ENCODE peak calls at places on chromosomes 2 and 18, in eight cellular contexts. U, I, X, O, P, B, T and S are unnamed samples.
A peak's percentile ranks its signal among the peaks of the same experiment; 100 is the strongest.

GRCh38 chr2:128076461-128077106 is 14.4 kb upstream of the UGGT1 start:
- DNase-seq in U (no peak), I (no peak), X (no peak), O (no peak), P (no peak), B (no peak), T (no peak), S (no peak)

GRCh38 chr2:28381225-28382180 is 11.2 kb upstream of the FOSL2 start:
- DNase-seq in U (no peak), I (no peak), X (no peak), O (no peak), P (peak; percentile 74), B (no peak), T (no peak), S (no peak)

GRCh38 chr2:108268001-108268400 is 20.7 kb upstream of the SULT1C2 start:
- DNase-seq in U (no peak), I (no peak), X (no peak), O (no peak), P (no peak), B (no peak), T (peak; percentile 13), S (no peak)

GRCh38 chr2:186486651-186487647 is 889 bp downstream of the ZC3H15 start:
- DNase-seq in U (no peak), I (peak; percentile 27), X (no peak), O (no peak), P (no peak), B (no peak), T (no peak), S (no peak)

GRCh38 chr2:170166735-170167134 is 11.2 kb upstream of the MYO3B start:
- DNase-seq in U (no peak), I (no peak), X (no peak), O (no peak), P (no peak), B (no peak), T (no peak), S (no peak)

GRCh38 chr2:3754280-3754679 is 50.9 kb downstream of the DCDC2C start:
- DNase-seq in U (no peak), I (peak; percentile 8), X (no peak), O (no peak), P (no peak), B (no peak), T (no peak), S (no peak)

GRCh38 chr2:52897511-52898085 is 870.0 kb upstream of the CHAC2 start:
- DNase-seq in U (no peak), I (no peak), X (no peak), O (no peak), P (no peak), B (no peak), T (no peak), S (no peak)

GRCh38 chr2:134231296-134231964 is 22.4 kb upstream of the MGAT5 start:
- DNase-seq in U (no peak), I (no peak), X (no peak), O (no peak), P (no peak), B (no peak), T (no peak), S (no peak)

GRCh38 chr2:235535423-235536130 is 41.7 kb downstream of the AGAP1 start:
- DNase-seq in U (no peak), I (no peak), X (no peak), O (peak; percentile 45), P (no peak), B (no peak), T (no peak), S (no peak)

GRCh38 chr18:58862851-58863538 is 1.7 kb upstream of the ZNF532 start:
- DNase-seq in U (no peak), I (no peak), X (peak; percentile 64), O (no peak), P (peak; percentile 27), B (peak; percentile 80), T (no peak), S (no peak)

GRCh38 chr2:145593991-145594702 is 1074.2 kb upstream of the ZEB2 start:
- DNase-seq in U (no peak), I (no peak), X (no peak), O (no peak), P (no peak), B (no peak), T (no peak), S (no peak)

GRCh38 chr18:78671551-78671950 is 308.1 kb upstream of the SALL3 start:
- DNase-seq in U (peak; percentile 28), I (no peak), X (no peak), O (no peak), P (no peak), B (no peak), T (no peak), S (no peak)

GRCh38 chr2:184597571-184597980 is 753 bp upstream of the ZNF804A start:
- DNase-seq in U (no peak), I (no peak), X (peak; percentile 49), O (no peak), P (no peak), B (peak; percentile 49), T (no peak), S (no peak)

GRCh38 chr2:184597996-184598312 is 375 bp upstream of the ZNF804A start:
- DNase-seq in U (no peak), I (no peak), X (no peak), O (peak; percentile 54), P (no peak), B (no peak), T (no peak), S (no peak)

GRCh38 chr2:184599054-184599874 is 935 bp downstream of the ZNF804A start:
- DNase-seq in U (no peak), I (no peak), X (no peak), O (no peak), P (no peak), B (peak; percentile 22), T (no peak), S (no peak)

GRCh38 chr2:184599875-184600227 is 1.5 kb downstream of the ZNF804A start:
- DNase-seq in U (no peak), I (no peak), X (no peak), O (no peak), P (no peak), B (no peak), T (no peak), S (no peak)

GRCh38 chr2:184598313-184599053 is at the start of gene ZNF804A:
- DNase-seq in U (no peak), I (no peak), X (peak; percentile 63), O (peak; percentile 62), P (peak; percentile 38), B (peak; percentile 89), T (no peak), S (no peak)
- TF ChIP-seq POLR2AphosphoS5 in U (no peak), I (no peak), X (no peak), O (no peak), P (no peak), B (no peak), T (no peak), S (no peak)

GRCh38 chr18:74147779-74148542 is at the start of the genes FBXO15 and TIMM21:
- DNase-seq in U (peak; percentile 93), I (peak; percentile 95), X (peak; percentile 91), O (peak; percentile 98), P (peak; percentile 96), B (peak; percentile 95), T (peak; percentile 91), S (peak; percentile 99)
- TF ChIP-seq POLR2AphosphoS5 in U (peak; percentile 77), I (peak; percentile 85), X (no peak), O (no peak), P (peak; percentile 87), B (peak; percentile 71), T (peak; percentile 96), S (peak; percentile 96)

GRCh38 chr2:225040862-225041209 is 1.4 kb downstream of the DOCK10 start:
- DNase-seq in U (no peak), I (no peak), X (no peak), O (no peak), P (no peak), B (peak; percentile 25), T (no peak), S (no peak)

GRCh38 chr2:225041871-225042799 is at the start of gene DOCK10:
- DNase-seq in U (no peak), I (no peak), X (peak; percentile 58), O (no peak), P (peak; percentile 40), B (peak; percentile 81), T (no peak), S (no peak)

GRCh38 chr2:225038076-225038571 is 4.1 kb downstream of the DOCK10 start:
- DNase-seq in U (no peak), I (no peak), X (no peak), O (no peak), P (no peak), B (no peak), T (no peak), S (no peak)

GRCh38 chr2:225042800-225043167 is 516 bp upstream of the DOCK10 start:
- DNase-seq in U (no peak), I (no peak), X (peak; percentile 47), O (no peak), P (no peak), B (no peak), T (no peak), S (no peak)

DNA sequence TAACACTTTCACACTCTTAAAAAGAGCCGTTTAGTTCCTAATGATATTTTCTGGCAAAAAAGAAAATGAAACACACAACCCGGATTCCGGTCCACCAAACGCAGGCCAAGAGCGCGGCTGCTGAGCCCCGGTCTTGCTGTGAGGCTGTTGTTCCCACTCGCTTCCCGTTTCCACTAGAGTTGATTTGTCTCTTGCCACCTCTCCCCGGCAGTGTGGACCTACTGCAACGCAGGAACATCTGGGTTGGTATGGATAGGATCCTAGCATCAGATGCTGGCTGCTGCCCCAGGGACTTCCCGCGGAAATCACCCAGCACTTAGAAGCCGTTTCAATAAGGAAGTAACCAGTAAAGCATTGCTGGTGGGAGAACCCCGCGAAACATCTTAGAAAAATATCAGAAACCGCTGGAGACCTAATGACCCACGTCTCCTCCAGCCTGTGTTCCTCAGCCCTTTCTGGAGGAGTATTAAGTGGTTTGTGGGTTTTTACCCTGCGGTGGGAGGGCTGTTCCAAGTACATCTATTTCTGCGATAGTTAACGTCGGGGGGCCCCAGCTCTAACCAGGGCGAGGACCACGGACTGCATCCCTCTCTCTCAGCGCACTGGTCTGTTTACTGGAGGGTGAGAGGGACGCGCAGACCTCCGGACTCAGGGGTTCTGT is 928 bp downstream of the DOCK10 start:
- DNase-seq in U (no peak), I (no peak), X (peak; percentile 51), O (no peak), P (peak; percentile 33), B (peak; percentile 44), T (no peak), S (no peak)
- TF ChIP-seq POLR2AphosphoS5 in U (no peak), I (no peak), X (no peak), O (no peak), P (no peak), B (no peak), T (no peak), S (no peak)

DNA sequence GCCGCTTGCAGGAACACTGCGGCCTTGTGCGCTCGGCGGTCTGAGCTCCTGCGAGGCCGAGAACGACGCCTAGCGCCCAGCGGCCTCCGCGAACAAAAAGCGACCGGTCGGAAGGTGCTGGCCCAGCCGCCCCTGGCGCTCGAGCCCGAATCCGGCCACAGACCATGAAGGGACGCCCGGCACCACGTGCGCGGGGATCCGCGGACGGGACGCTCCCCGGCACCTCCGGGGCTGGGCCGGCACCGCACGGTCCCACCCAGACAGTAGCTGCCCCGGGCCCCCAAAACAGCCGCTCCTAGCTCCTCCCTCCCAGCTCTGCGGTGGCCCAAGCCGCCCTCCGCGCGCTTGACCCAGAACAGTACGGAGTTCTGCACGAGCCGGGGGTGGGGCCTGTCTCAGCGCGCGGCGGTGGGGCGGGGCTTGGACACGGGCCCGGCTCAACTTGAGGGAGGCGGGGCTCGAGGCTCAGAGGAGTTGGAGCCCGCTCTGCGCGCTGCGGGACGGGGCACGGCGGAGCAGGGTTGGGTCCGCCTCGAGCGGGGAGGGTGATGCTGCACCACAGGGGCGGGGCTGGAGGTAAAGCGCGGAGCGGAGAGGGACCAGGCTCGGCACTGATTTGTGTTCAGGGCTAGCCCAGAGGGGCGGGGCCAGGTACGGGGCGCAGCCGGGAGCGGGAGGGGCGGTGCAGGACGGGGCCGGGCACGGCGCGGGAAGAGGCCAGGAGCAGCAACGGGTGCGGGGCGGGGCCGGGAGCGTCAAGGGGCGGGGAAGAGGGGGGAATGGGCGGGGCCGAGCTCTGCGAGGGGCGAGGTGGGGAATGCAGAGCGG is 538 bp upstream of the IMPA2 start:
- DNase-seq in U (peak; percentile 98), I (peak; percentile 97), X (peak; percentile 99), O (peak; percentile 99), P (peak; percentile 100), B (peak; percentile 94), T (peak; percentile 99), S (peak; percentile 82)
- TF ChIP-seq POLR2AphosphoS5 in U (peak; percentile 63), I (peak; percentile 69), X (peak; percentile 73), O (no peak), P (peak; percentile 92), B (no peak), T (peak; percentile 85), S (peak; percentile 60)